ENCODE peak calls at places on chromosomes 13 and 19, in five cellular contexts. One of them, this sample, is unnamed.

GRCh38 chr19:58483776-58484175 is 7.6 kb downstream of the ZNF446 start:
- DNase-seq in tibial artery: no peak
- DNase-seq in heart right ventricle: no peak
- DNase-seq in neuronal stem cell: no peak
- DNase-seq in body of pancreas: no peak
- DNase-seq in this sample: no peak

GRCh38 chr19:3801412-3802096 is 15.4 kb upstream of the MATK start:
- DNase-seq in heart right ventricle: peak; percentile 46
- DNase-seq in neuronal stem cell: peak; percentile 40
- DNase-seq in tibial artery: no peak
- DNase-seq in body of pancreas: no peak
- DNase-seq in this sample: no peak

GRCh38 chr19:50882188-50882587 is 8.9 kb downstream of the KLK2 start:
- DNase-seq in neuronal stem cell: no peak
- DNase-seq in tibial artery: no peak
- DNase-seq in body of pancreas: no peak
- DNase-seq in heart right ventricle: no peak
- DNase-seq in this sample: no peak

GRCh38 chr13:23470706-23471610 is 37.5 kb upstream of the SACS start:
- DNase-seq in heart right ventricle: no peak
- DNase-seq in body of pancreas: no peak
- DNase-seq in tibial artery: no peak
- DNase-seq in neuronal stem cell: no peak
- DNase-seq in this sample: no peak

GRCh38 chr13:113491418-113491883 is 940 bp upstream of the DCUN1D2 start:
- DNase-seq in neuronal stem cell: peak; percentile 21
- DNase-seq in body of pancreas: peak; percentile 40
- DNase-seq in heart right ventricle: peak; percentile 40
- DNase-seq in tibial artery: no peak
- DNase-seq in this sample: no peak

GRCh38 chr19:51259348-51260245 is 8.7 kb downstream of the SIGLECL1 start:
- DNase-seq in tibial artery: no peak
- DNase-seq in body of pancreas: peak; percentile 16
- DNase-seq in neuronal stem cell: peak; percentile 33
- DNase-seq in heart right ventricle: peak; percentile 15
- DNase-seq in this sample: no peak

GRCh38 chr13:35923347-35923746 is 207.8 kb downstream of the DCLK1 start:
- DNase-seq in tibial artery: no peak
- DNase-seq in body of pancreas: no peak
- DNase-seq in neuronal stem cell: no peak
- DNase-seq in heart right ventricle: peak; percentile 15
- DNase-seq in this sample: no peak

GRCh38 chr13:93625536-93625935 is 398.9 kb downstream of the GPC6 start:
- DNase-seq in heart right ventricle: no peak
- DNase-seq in neuronal stem cell: no peak
- DNase-seq in body of pancreas: no peak
- DNase-seq in tibial artery: no peak
- DNase-seq in this sample: no peak

GRCh38 chr19:19335408-19336158 is 15.0 kb downstream of the MAU2 start:
- DNase-seq in heart right ventricle: no peak
- DNase-seq in neuronal stem cell: no peak
- DNase-seq in body of pancreas: no peak
- DNase-seq in tibial artery: no peak
- DNase-seq in this sample: no peak

GRCh38 chr13:27962982-27963381 is 6.1 kb downstream of the CDX2 start:
- DNase-seq in tibial artery: no peak
- DNase-seq in heart right ventricle: no peak
- DNase-seq in neuronal stem cell: no peak
- DNase-seq in body of pancreas: no peak
- DNase-seq in this sample: no peak

GRCh38 chr13:27960362-27961226 is 8.5 kb downstream of the CDX2 start:
- DNase-seq in neuronal stem cell: no peak
- DNase-seq in tibial artery: no peak
- DNase-seq in body of pancreas: peak; percentile 88
- DNase-seq in heart right ventricle: peak; percentile 11
- DNase-seq in this sample: no peak

GRCh38 chr13:27959976-27960361 is 9.1 kb downstream of the CDX2 start:
- DNase-seq in body of pancreas: no peak
- DNase-seq in heart right ventricle: no peak
- DNase-seq in neuronal stem cell: no peak
- DNase-seq in tibial artery: no peak
- DNase-seq in this sample: no peak

GRCh38 chr13:27961227-27962085 is 7.7 kb downstream of the CDX2 start:
- DNase-seq in tibial artery: no peak
- DNase-seq in body of pancreas: no peak
- DNase-seq in neuronal stem cell: no peak
- DNase-seq in heart right ventricle: no peak
- DNase-seq in this sample: no peak

GRCh38 chr13:27962128-27962841 is 6.8 kb downstream of the CDX2 start:
- DNase-seq in neuronal stem cell: no peak
- DNase-seq in heart right ventricle: no peak
- DNase-seq in tibial artery: no peak
- DNase-seq in body of pancreas: no peak
- DNase-seq in this sample: no peak
- H3K27me3 ChIP-seq in neuronal stem cell: peaks cover 53% of the 10 kb centered on the region
- H3K27me3 ChIP-seq in heart right ventricle: peaks cover 33% of the 10 kb centered on the region
- H3K27me3 ChIP-seq in tibial artery: peaks cover 4% of the 10 kb centered on the region
- H3K27me3 ChIP-seq in body of pancreas: no peaks in the 10 kb centered on the region
- H3K27me3 ChIP-seq in this sample: peaks cover 35% of the 10 kb centered on the region

DNA sequence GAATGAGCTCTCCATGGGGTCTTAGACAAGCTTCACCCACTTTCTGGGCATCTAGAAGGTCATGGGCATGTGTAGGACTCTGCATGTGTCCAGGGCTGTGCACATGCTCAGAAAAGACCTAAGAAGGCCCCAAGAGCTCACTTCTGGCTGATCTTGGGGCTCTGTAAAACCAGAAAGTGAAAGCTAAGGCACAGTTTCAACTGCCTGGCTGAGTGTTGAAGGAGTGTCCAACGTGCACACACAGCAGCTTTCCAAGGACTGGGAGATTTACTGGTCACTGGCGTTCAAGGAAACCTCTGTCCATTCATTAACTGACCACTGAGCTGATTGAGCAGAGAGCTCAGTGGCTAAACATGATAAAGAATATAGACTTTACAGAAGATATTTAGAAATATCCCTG is 137.9 kb downstream of the KATNAL1 start:
- DNase-seq in body of pancreas: no peak
- DNase-seq in tibial artery: peak; percentile 15
- DNase-seq in neuronal stem cell: no peak
- DNase-seq in heart right ventricle: no peak
- DNase-seq in this sample: no peak
- H3K27ac ChIP-seq in body of pancreas: no peak overlapping the region
- H3K27ac ChIP-seq in tibial artery: no peak overlapping the region
- H3K27ac ChIP-seq in neuronal stem cell: no peak overlapping the region
- H3K27ac ChIP-seq in heart right ventricle: no peak overlapping the region
- H3K27ac ChIP-seq in this sample: no peak overlapping the region

GRCh38 chr19:55257461-55258411 is 1.1 kb downstream of the PPP6R1 start:
- DNase-seq in heart right ventricle: no peak
- DNase-seq in neuronal stem cell: no peak
- DNase-seq in body of pancreas: peak; percentile 23
- DNase-seq in tibial artery: no peak
- DNase-seq in this sample: no peak
- H3K4me3 ChIP-seq in heart right ventricle: peak overlapping the region; percentile 94
- H3K4me3 ChIP-seq in neuronal stem cell: peak overlapping the region; percentile 90
- H3K4me3 ChIP-seq in body of pancreas: peak overlapping the region; percentile 42
- H3K4me3 ChIP-seq in tibial artery: peak overlapping the region; percentile 91
- H3K4me3 ChIP-seq in this sample: peak overlapping the region; percentile 87

DNA sequence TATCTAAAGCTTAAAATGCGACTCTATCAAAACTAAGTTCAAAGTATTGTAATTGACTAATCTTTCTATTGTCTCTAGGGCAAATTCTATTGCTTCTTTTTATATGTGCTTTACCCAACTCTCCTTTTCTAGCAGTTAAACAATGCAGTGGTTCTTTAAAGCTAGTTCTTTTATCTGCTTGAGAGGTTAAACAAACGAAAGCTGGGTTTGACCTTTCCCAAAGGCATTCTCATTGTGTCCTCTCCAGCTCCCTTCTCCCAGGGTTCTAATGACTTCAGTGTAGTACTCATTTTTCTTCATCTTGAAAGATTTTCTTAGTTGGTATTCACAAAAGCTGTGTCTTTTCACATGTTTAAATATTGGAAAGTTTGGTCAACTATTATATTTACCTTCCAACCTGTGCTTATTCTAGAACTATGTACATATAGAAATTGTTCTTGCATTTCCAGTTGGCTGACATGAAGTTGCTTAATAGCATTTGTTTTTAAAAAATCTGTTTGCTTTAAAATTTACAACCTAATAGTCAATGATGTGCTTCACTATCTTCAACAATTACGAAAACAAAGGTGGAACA is 1.5 kb downstream of the WASF3 start:
- DNase-seq in body of pancreas: no peak
- DNase-seq in heart right ventricle: no peak
- DNase-seq in neuronal stem cell: peak; percentile 65
- DNase-seq in tibial artery: no peak
- DNase-seq in this sample: no peak
- H3K27me3 ChIP-seq in body of pancreas: no peaks in the 10 kb centered on the region
- H3K27me3 ChIP-seq in heart right ventricle: no peaks in the 10 kb centered on the region
- H3K27me3 ChIP-seq in neuronal stem cell: no peaks in the 10 kb centered on the region
- H3K27me3 ChIP-seq in tibial artery: no peaks in the 10 kb centered on the region
- H3K27me3 ChIP-seq in this sample: no peaks in the 10 kb centered on the region

DNA sequence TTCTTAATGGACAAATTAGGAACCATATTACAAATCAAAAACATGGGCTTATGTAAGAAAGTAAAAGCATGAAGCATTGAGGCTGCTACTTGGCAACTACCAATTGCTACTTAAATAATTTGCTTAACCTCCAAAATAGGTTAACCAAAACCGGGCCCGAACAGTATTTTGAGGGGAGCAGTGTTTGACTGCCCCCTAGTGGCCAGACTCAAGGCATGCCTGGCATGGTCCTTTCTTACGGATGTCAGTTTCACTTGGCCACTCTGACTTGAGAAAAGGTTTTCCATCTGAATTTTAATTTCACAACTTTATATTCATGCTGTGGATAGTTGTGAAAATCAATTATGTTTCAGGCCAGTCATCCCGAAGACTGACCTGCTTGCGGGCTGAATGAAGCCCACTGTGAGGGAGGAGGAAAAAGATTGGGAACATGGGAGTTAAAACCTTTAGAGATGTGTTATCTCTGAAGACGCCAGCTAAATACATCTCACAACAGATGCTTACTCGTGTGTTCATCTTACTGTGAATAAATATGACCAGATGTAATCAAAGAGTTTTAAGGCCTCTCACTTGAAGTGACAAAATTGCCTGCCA is 2.9 kb downstream of the RXFP2 start:
- DNase-seq in body of pancreas: peak; percentile 60
- DNase-seq in heart right ventricle: peak; percentile 64
- DNase-seq in neuronal stem cell: peak; percentile 69
- DNase-seq in tibial artery: peak; percentile 75
- DNase-seq in this sample: peak; percentile 82
- H3K27ac ChIP-seq in body of pancreas: no peak overlapping the region
- H3K27ac ChIP-seq in heart right ventricle: no peak overlapping the region
- H3K27ac ChIP-seq in neuronal stem cell: no peak overlapping the region
- H3K27ac ChIP-seq in tibial artery: no peak overlapping the region
- H3K27ac ChIP-seq in this sample: no peak overlapping the region

GRCh38 chr13:87255394-87255793 is 415.8 kb upstream of the SLITRK5 start:
- DNase-seq in tibial artery: no peak
- DNase-seq in neuronal stem cell: no peak
- DNase-seq in body of pancreas: no peak
- DNase-seq in heart right ventricle: no peak
- DNase-seq in this sample: no peak

DNA sequence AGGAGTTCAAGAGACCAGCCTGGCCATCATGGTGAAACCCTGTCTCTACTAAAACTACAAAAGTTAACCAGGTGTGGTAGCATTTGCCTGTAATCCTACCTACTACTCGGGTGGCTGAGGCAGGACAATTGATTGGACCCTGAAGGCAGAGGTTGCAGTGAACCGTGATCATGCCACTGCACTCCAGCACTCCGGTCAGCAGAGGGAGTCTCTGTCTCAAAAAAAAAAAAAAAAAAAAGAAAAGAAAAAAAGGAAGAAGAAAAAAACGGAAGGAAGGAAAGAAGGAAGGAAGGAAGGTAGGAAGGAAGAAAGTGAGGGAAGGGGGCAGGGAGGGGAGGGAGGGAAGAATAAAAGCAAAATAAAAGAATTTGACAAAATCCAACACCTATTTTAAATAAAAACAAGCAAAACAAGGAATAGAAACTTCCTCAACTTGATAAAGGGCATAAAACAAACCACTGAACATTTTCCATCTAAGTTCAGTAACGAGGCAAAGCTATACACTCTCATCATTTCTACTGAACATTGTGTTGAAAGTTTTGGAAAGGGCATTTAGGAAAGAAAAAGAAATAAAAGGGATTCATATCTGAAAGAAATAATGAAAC is 411.6 kb upstream of the SLITRK5 start:
- DNase-seq in neuronal stem cell: no peak
- DNase-seq in body of pancreas: no peak
- DNase-seq in tibial artery: no peak
- DNase-seq in heart right ventricle: no peak
- DNase-seq in this sample: no peak
- H3K4me3 ChIP-seq in neuronal stem cell: no peak overlapping the region
- H3K4me3 ChIP-seq in body of pancreas: no peak overlapping the region
- H3K4me3 ChIP-seq in tibial artery: no peak overlapping the region
- H3K4me3 ChIP-seq in heart right ventricle: no peak overlapping the region
- H3K4me3 ChIP-seq in this sample: no peak overlapping the region

GRCh38 chr19:39090881-39091280 is 6.7 kb downstream of the ACP7 start:
- DNase-seq in body of pancreas: no peak
- DNase-seq in neuronal stem cell: no peak
- DNase-seq in heart right ventricle: no peak
- DNase-seq in tibial artery: no peak
- DNase-seq in this sample: no peak
- H3K27me3 ChIP-seq in body of pancreas: no peaks in the 10 kb centered on the region
- H3K27me3 ChIP-seq in neuronal stem cell: no peaks in the 10 kb centered on the region
- H3K27me3 ChIP-seq in heart right ventricle: no peaks in the 10 kb centered on the region
- H3K27me3 ChIP-seq in tibial artery: no peaks in the 10 kb centered on the region
- H3K27me3 ChIP-seq in this sample: no peaks in the 10 kb centered on the region

DNA sequence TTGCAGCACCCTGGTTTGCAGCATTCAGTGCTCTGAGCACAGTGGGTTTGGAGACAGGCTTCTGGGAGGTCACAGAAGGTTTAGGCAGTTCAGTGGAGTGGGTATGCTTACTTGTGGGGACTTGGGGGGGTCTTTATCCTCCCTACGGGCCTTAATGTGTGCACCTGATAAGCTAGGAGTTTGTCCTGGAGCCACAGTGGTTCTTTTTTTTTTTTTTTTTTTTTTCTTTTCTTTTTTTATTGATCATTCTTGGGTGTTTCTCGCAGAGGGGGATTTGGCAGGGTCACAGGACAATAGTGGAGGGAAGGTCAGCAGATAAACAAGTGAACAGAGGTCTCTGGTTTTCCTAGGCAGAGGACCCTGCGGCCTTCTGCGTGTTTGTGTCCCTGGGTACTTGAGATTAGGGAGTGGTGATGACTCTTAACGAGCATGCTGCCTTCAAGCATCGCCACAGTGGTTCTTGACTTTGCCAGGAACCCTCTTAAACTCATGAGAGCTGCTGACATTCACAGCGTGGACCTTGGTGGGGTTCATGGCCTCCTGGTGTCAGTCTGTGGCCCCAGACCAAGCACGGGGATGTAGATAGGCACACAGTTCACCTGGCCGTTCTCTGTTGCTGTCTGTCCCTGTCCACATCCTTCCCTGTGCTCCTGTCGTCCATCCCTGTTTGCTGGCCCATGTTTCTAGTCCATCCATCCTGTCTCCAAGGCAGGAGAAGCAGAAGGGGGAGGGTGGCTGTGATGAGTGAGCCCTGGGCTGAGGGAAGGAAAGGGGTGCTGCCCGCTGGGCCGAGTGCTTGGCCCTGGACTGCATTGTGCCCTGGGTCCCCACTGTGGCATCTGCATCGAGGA is 2.7 kb downstream of the EGLN2 start:
- DNase-seq in body of pancreas: no peak
- DNase-seq in tibial artery: no peak
- DNase-seq in neuronal stem cell: no peak
- DNase-seq in heart right ventricle: no peak
- DNase-seq in this sample: no peak
- H3K27ac ChIP-seq in body of pancreas: peak overlapping the region; percentile 69
- H3K27ac ChIP-seq in tibial artery: peak overlapping the region; percentile 97
- H3K27ac ChIP-seq in neuronal stem cell: no peak overlapping the region
- H3K27ac ChIP-seq in heart right ventricle: peak overlapping the region; percentile 94
- H3K27ac ChIP-seq in this sample: peak overlapping the region; percentile 77

This sample was measured in ascending aorta.